ENCODE peak calls at places on chromosomes 6 and 20, in seven cellular contexts. One of them, this sample, is unnamed. For H3K4me1, the result is how much of the 10 kb centered on the place peaks cover.

GRCh38 chr6:37824170-37824569 is 4.6 kb downstream of the ZFAND3 start:
- DNase-seq in IMR-90: no peak
- DNase-seq in right atrium auricular region: no peak
- DNase-seq in esophagus muscularis mucosa: no peak
- DNase-seq in CD4-positive, alpha-beta memory T cell: no peak
- DNase-seq in left lung: no peak
- DNase-seq in thyroid gland: no peak
- DNase-seq in this sample: no peak

GRCh38 chr6:122651604-122652003 is 41.4 kb downstream of the PKIB start:
- DNase-seq in left lung: no peak
- DNase-seq in thyroid gland: no peak
- DNase-seq in esophagus muscularis mucosa: no peak
- DNase-seq in CD4-positive, alpha-beta memory T cell: no peak
- DNase-seq in right atrium auricular region: no peak
- DNase-seq in IMR-90: peak
- DNase-seq in this sample: no peak

GRCh38 chr6:41352396-41352795 is 17.0 kb downstream of the NCR2 start:
- DNase-seq in esophagus muscularis mucosa: peak
- DNase-seq in left lung: no peak
- DNase-seq in CD4-positive, alpha-beta memory T cell: no peak
- DNase-seq in IMR-90: no peak
- DNase-seq in thyroid gland: no peak
- DNase-seq in right atrium auricular region: peak
- DNase-seq in this sample: peak

GRCh38 chr6:118808794-118809668 is 84.9 kb upstream of the ASF1A start:
- DNase-seq in thyroid gland: no peak
- DNase-seq in esophagus muscularis mucosa: no peak
- DNase-seq in right atrium auricular region: no peak
- DNase-seq in left lung: no peak
- DNase-seq in IMR-90: no peak
- DNase-seq in CD4-positive, alpha-beta memory T cell: peak
- DNase-seq in this sample: no peak

GRCh38 chr20:44702776-44703175 is 12.4 kb upstream of the CCN5 start:
- DNase-seq in left lung: no peak
- DNase-seq in thyroid gland: peak
- DNase-seq in right atrium auricular region: peak
- DNase-seq in IMR-90: peak
- DNase-seq in CD4-positive, alpha-beta memory T cell: no peak
- DNase-seq in esophagus muscularis mucosa: peak
- DNase-seq in this sample: peak

GRCh38 chr6:151014404-151015150 is 149.1 kb downstream of the MTHFD1L start:
- DNase-seq in right atrium auricular region: peak
- DNase-seq in esophagus muscularis mucosa: no peak
- DNase-seq in IMR-90: peak
- DNase-seq in left lung: peak
- DNase-seq in CD4-positive, alpha-beta memory T cell: peak
- DNase-seq in thyroid gland: peak
- DNase-seq in this sample: no peak

GRCh38 chr6:41066867-41067304 is 5.3 kb downstream of the OARD1 start:
- DNase-seq in esophagus muscularis mucosa: no peak
- DNase-seq in thyroid gland: peak
- DNase-seq in IMR-90: peak
- DNase-seq in right atrium auricular region: peak
- DNase-seq in left lung: no peak
- DNase-seq in CD4-positive, alpha-beta memory T cell: peak
- DNase-seq in this sample: no peak

GRCh38 chr6:10303806-10304520 is 110.9 kb downstream of the TFAP2A start:
- DNase-seq in IMR-90: no peak
- DNase-seq in esophagus muscularis mucosa: no peak
- DNase-seq in CD4-positive, alpha-beta memory T cell: no peak
- DNase-seq in thyroid gland: no peak
- DNase-seq in right atrium auricular region: no peak
- DNase-seq in left lung: no peak
- DNase-seq in this sample: no peak

GRCh38 chr6:44921787-44922186 is 406.3 kb upstream of the RUNX2 start:
- DNase-seq in thyroid gland: peak
- DNase-seq in IMR-90: no peak
- DNase-seq in left lung: no peak
- DNase-seq in CD4-positive, alpha-beta memory T cell: no peak
- DNase-seq in right atrium auricular region: no peak
- DNase-seq in esophagus muscularis mucosa: no peak
- DNase-seq in this sample: no peak

GRCh38 chr6:152642578-152643375 is 5.6 kb upstream of the SYNE1 start:
- DNase-seq in left lung: peak
- DNase-seq in IMR-90: peak
- DNase-seq in thyroid gland: peak
- DNase-seq in right atrium auricular region: peak
- DNase-seq in CD4-positive, alpha-beta memory T cell: no peak
- DNase-seq in esophagus muscularis mucosa: no peak
- DNase-seq in this sample: no peak

GRCh38 chr20:13238001-13238653 is 17.1 kb downstream of the ISM1 start:
- DNase-seq in IMR-90: no peak
- DNase-seq in thyroid gland: no peak
- DNase-seq in left lung: no peak
- DNase-seq in right atrium auricular region: no peak
- DNase-seq in esophagus muscularis mucosa: no peak
- DNase-seq in CD4-positive, alpha-beta memory T cell: no peak
- DNase-seq in this sample: no peak

GRCh38 chr6:111793711-111794111 is 79.5 kb downstream of the FYN start:
- DNase-seq in right atrium auricular region: no peak
- DNase-seq in CD4-positive, alpha-beta memory T cell: peak
- DNase-seq in left lung: peak
- DNase-seq in thyroid gland: no peak
- DNase-seq in IMR-90: no peak
- DNase-seq in esophagus muscularis mucosa: no peak
- DNase-seq in this sample: no peak

GRCh38 chr6:96852605-96853004 is 15.3 kb upstream of the GPR63 start:
- DNase-seq in thyroid gland: no peak
- DNase-seq in IMR-90: no peak
- DNase-seq in left lung: no peak
- DNase-seq in esophagus muscularis mucosa: no peak
- DNase-seq in CD4-positive, alpha-beta memory T cell: no peak
- DNase-seq in right atrium auricular region: no peak
- DNase-seq in this sample: no peak

GRCh38 chr20:49399329-49399728 is 83.1 kb downstream of the KCNB1 start:
- DNase-seq in left lung: no peak
- DNase-seq in CD4-positive, alpha-beta memory T cell: no peak
- DNase-seq in IMR-90: peak
- DNase-seq in right atrium auricular region: no peak
- DNase-seq in thyroid gland: peak
- DNase-seq in esophagus muscularis mucosa: no peak
- DNase-seq in this sample: no peak

GRCh38 chr20:47809561-47809960 is 24.3 kb upstream of the SULF2 start:
- DNase-seq in esophagus muscularis mucosa: no peak
- DNase-seq in right atrium auricular region: no peak
- DNase-seq in left lung: no peak
- DNase-seq in IMR-90: no peak
- DNase-seq in CD4-positive, alpha-beta memory T cell: no peak
- DNase-seq in thyroid gland: no peak
- DNase-seq in this sample: no peak

GRCh38 chr6:37982320-37982719 is 162.8 kb downstream of the ZFAND3 start:
- DNase-seq in IMR-90: no peak
- DNase-seq in thyroid gland: no peak
- DNase-seq in CD4-positive, alpha-beta memory T cell: no peak
- DNase-seq in esophagus muscularis mucosa: no peak
- DNase-seq in right atrium auricular region: no peak
- DNase-seq in left lung: no peak
- DNase-seq in this sample: no peak

GRCh38 chr6:166608819-166609218 is 18.2 kb downstream of the RPS6KA2 start:
- DNase-seq in IMR-90: peak
- DNase-seq in right atrium auricular region: no peak
- DNase-seq in CD4-positive, alpha-beta memory T cell: no peak
- DNase-seq in thyroid gland: no peak
- DNase-seq in esophagus muscularis mucosa: no peak
- DNase-seq in left lung: no peak
- DNase-seq in this sample: peak

GRCh38 chr6:162907876-162908481 is 180.2 kb downstream of the PACRG start:
- DNase-seq in esophagus muscularis mucosa: no peak
- DNase-seq in right atrium auricular region: no peak
- DNase-seq in CD4-positive, alpha-beta memory T cell: no peak
- DNase-seq in IMR-90: peak
- DNase-seq in left lung: no peak
- DNase-seq in thyroid gland: no peak
- DNase-seq in this sample: no peak

GRCh38 chr20:32477594-32478512 is 107.3 kb downstream of the NOL4L start:
- DNase-seq in esophagus muscularis mucosa: no peak
- DNase-seq in CD4-positive, alpha-beta memory T cell: no peak
- DNase-seq in thyroid gland: no peak
- DNase-seq in IMR-90: no peak
- DNase-seq in right atrium auricular region: no peak
- DNase-seq in left lung: peak
- DNase-seq in this sample: no peak

GRCh38 chr6:25535302-25536225 is 116.5 kb upstream of the SCGN start:
- DNase-seq in CD4-positive, alpha-beta memory T cell: no peak
- DNase-seq in IMR-90: no peak
- DNase-seq in esophagus muscularis mucosa: no peak
- DNase-seq in left lung: no peak
- DNase-seq in thyroid gland: no peak
- DNase-seq in right atrium auricular region: no peak
- DNase-seq in this sample: no peak

GRCh38 chr6:108655840-108656650 is 95.3 kb downstream of the FOXO3 start:
- DNase-seq in left lung: no peak
- DNase-seq in thyroid gland: no peak
- DNase-seq in esophagus muscularis mucosa: no peak
- DNase-seq in IMR-90: peak
- DNase-seq in CD4-positive, alpha-beta memory T cell: no peak
- DNase-seq in right atrium auricular region: peak
- DNase-seq in this sample: no peak

GRCh38 chr20:33262658-33263065 is 20.4 kb upstream of the BPIFB1 start:
- DNase-seq in CD4-positive, alpha-beta memory T cell: no peak
- DNase-seq in esophagus muscularis mucosa: no peak
- DNase-seq in IMR-90: peak
- DNase-seq in thyroid gland: peak
- DNase-seq in right atrium auricular region: peak
- DNase-seq in left lung: no peak
- DNase-seq in this sample: no peak

GRCh38 chr6:108876929-108877775 is 28.9 kb downstream of the ARMC2 start:
- DNase-seq in right atrium auricular region: peak
- DNase-seq in esophagus muscularis mucosa: no peak
- DNase-seq in left lung: no peak
- DNase-seq in thyroid gland: peak
- DNase-seq in CD4-positive, alpha-beta memory T cell: no peak
- DNase-seq in IMR-90: peak
- DNase-seq in this sample: no peak

GRCh38 chr6:24930386-24930785 is 5.4 kb downstream of the RIPOR2 start:
- DNase-seq in IMR-90: peak
- DNase-seq in left lung: no peak
- DNase-seq in thyroid gland: no peak
- DNase-seq in esophagus muscularis mucosa: no peak
- DNase-seq in CD4-positive, alpha-beta memory T cell: no peak
- DNase-seq in right atrium auricular region: no peak
- DNase-seq in this sample: no peak

GRCh38 chr6:37493047-37493995 is 6.4 kb downstream of the CCDC167 start:
- DNase-seq in CD4-positive, alpha-beta memory T cell: no peak
- DNase-seq in esophagus muscularis mucosa: no peak
- DNase-seq in IMR-90: no peak
- DNase-seq in left lung: no peak
- DNase-seq in thyroid gland: no peak
- DNase-seq in right atrium auricular region: no peak
- DNase-seq in this sample: no peak

GRCh38 chr20:56422131-56422823 is 10.2 kb downstream of the CASS4 start:
- DNase-seq in IMR-90: peak
- DNase-seq in left lung: no peak
- DNase-seq in esophagus muscularis mucosa: no peak
- DNase-seq in CD4-positive, alpha-beta memory T cell: no peak
- DNase-seq in right atrium auricular region: no peak
- DNase-seq in thyroid gland: no peak
- DNase-seq in this sample: no peak

GRCh38 chr6:134774244-134774643 is 175.7 kb downstream of the ALDH8A1 start:
- DNase-seq in thyroid gland: no peak
- DNase-seq in CD4-positive, alpha-beta memory T cell: no peak
- DNase-seq in right atrium auricular region: no peak
- DNase-seq in left lung: no peak
- DNase-seq in esophagus muscularis mucosa: no peak
- DNase-seq in IMR-90: peak
- DNase-seq in this sample: no peak

GRCh38 chr6:85449388-85449817 is 480 bp upstream of the NT5E start:
- DNase-seq in CD4-positive, alpha-beta memory T cell: peak
- DNase-seq in esophagus muscularis mucosa: no peak
- DNase-seq in thyroid gland: peak
- DNase-seq in right atrium auricular region: no peak
- DNase-seq in IMR-90: peak
- DNase-seq in left lung: no peak
- DNase-seq in this sample: no peak

GRCh38 chr20:60751826-60752225 is 500.2 kb upstream of the CDH4 start:
- DNase-seq in right atrium auricular region: no peak
- DNase-seq in CD4-positive, alpha-beta memory T cell: no peak
- DNase-seq in esophagus muscularis mucosa: no peak
- DNase-seq in left lung: no peak
- DNase-seq in IMR-90: no peak
- DNase-seq in thyroid gland: no peak
- DNase-seq in this sample: no peak

GRCh38 chr20:21767739-21768223 is 62.3 kb downstream of the PAX1 start:
- DNase-seq in right atrium auricular region: no peak
- DNase-seq in esophagus muscularis mucosa: no peak
- DNase-seq in thyroid gland: peak
- DNase-seq in left lung: peak
- DNase-seq in CD4-positive, alpha-beta memory T cell: no peak
- DNase-seq in IMR-90: no peak
- DNase-seq in this sample: no peak

GRCh38 chr20:19834783-19835182 is 76.7 kb downstream of the RIN2 start:
- DNase-seq in esophagus muscularis mucosa: no peak
- DNase-seq in left lung: no peak
- DNase-seq in thyroid gland: no peak
- DNase-seq in CD4-positive, alpha-beta memory T cell: no peak
- DNase-seq in right atrium auricular region: no peak
- DNase-seq in IMR-90: no peak
- DNase-seq in this sample: no peak
- H3K4me1 ChIP-seq in esophagus muscularis mucosa: under half
- H3K4me1 ChIP-seq in left lung: under half
- H3K4me1 ChIP-seq in thyroid gland: under half
- H3K4me1 ChIP-seq in CD4-positive, alpha-beta memory T cell: under half
- H3K4me1 ChIP-seq in right atrium auricular region: under half
- H3K4me1 ChIP-seq in IMR-90: under half
- H3K4me1 ChIP-seq in this sample: under half

GRCh38 chr20:54174452-54175175 is 828 bp upstream of the CYP24A1 start:
- DNase-seq in esophagus muscularis mucosa: no peak
- DNase-seq in thyroid gland: no peak
- DNase-seq in right atrium auricular region: no peak
- DNase-seq in left lung: no peak
- DNase-seq in CD4-positive, alpha-beta memory T cell: no peak
- DNase-seq in IMR-90: no peak
- DNase-seq in this sample: no peak
- H3K4me3 ChIP-seq in esophagus muscularis mucosa: peak
- H3K4me3 ChIP-seq in thyroid gland: no peak
- H3K4me3 ChIP-seq in right atrium auricular region: no peak
- H3K4me3 ChIP-seq in left lung: no peak
- H3K4me3 ChIP-seq in CD4-positive, alpha-beta memory T cell: no peak
- H3K4me3 ChIP-seq in IMR-90: no peak
- H3K4me3 ChIP-seq in this sample: peak

GRCh38 chr20:4519530-4519929 is 202.2 kb upstream of the PRND start:
- DNase-seq in right atrium auricular region: no peak
- DNase-seq in esophagus muscularis mucosa: no peak
- DNase-seq in left lung: no peak
- DNase-seq in CD4-positive, alpha-beta memory T cell: no peak
- DNase-seq in IMR-90: no peak
- DNase-seq in thyroid gland: peak
- DNase-seq in this sample: no peak
- H3K4me1 ChIP-seq in right atrium auricular region: under half
- H3K4me1 ChIP-seq in esophagus muscularis mucosa: under half
- H3K4me1 ChIP-seq in left lung: under half
- H3K4me1 ChIP-seq in CD4-positive, alpha-beta memory T cell: under half
- H3K4me1 ChIP-seq in IMR-90: under half
- H3K4me1 ChIP-seq in thyroid gland: under half
- H3K4me1 ChIP-seq in this sample: under half

GRCh38 chr20:4171538-4172116 is 156.3 kb upstream of the RNF24 start:
- DNase-seq in right atrium auricular region: no peak
- DNase-seq in left lung: no peak
- DNase-seq in thyroid gland: no peak
- DNase-seq in IMR-90: peak
- DNase-seq in CD4-positive, alpha-beta memory T cell: no peak
- DNase-seq in esophagus muscularis mucosa: no peak
- DNase-seq in this sample: no peak
- H3K4me3 ChIP-seq in right atrium auricular region: peak
- H3K4me3 ChIP-seq in left lung: peak
- H3K4me3 ChIP-seq in thyroid gland: no peak
- H3K4me3 ChIP-seq in IMR-90: peak
- H3K4me3 ChIP-seq in CD4-positive, alpha-beta memory T cell: peak
- H3K4me3 ChIP-seq in esophagus muscularis mucosa: peak
- H3K4me3 ChIP-seq in this sample: peak